ENCODE peak calls at places on chromosomes 13 and 19, in nine cellular contexts. T is germinal center; W is EL; F is neural crest cell; G is psoas muscle; Y is activated T-cell treated with anti-CD3 and anti-CD28 coated beads, Interleukin-2, amount 50 U/mL, for 72 hours; P is GOT3; B is cardiac muscle cell; R is AG04449. A is an unnamed sample.

GRCh38 chr13:44259045-44260042 is 114.3 kb upstream of the SERP2 start:
- DNase-seq in B (no peak), P (no peak), W (peak), R (no peak), T (peak), Y (peak), G (peak), F (no peak), A (peak)

GRCh38 chr13:86692291-86692690 is 893.1 kb upstream of the SLITRK6 start:
- DNase-seq in P (no peak), T (no peak), F (no peak), B (no peak), G (no peak), R (no peak), W (no peak), Y (no peak), A (no peak)

GRCh38 chr19:32407004-32407992 is 1.7 kb downstream of the DPY19L3 start:
- DNase-seq in B (no peak), G (peak), P (no peak), F (no peak), W (peak), T (no peak), Y (no peak), R (no peak), A (peak)

GRCh38 chr19:48509467-48510194 is 2.0 kb downstream of the LMTK3 start:
- DNase-seq in B (no peak), Y (no peak), F (no peak), T (no peak), P (no peak), G (no peak), R (no peak), W (no peak), A (no peak)

GRCh38 chr13:30698023-30698422 is 37.3 kb upstream of the ALOX5AP start:
- DNase-seq in W (peak), P (no peak), T (no peak), Y (no peak), B (no peak), F (no peak), R (no peak), G (no peak), A (no peak)

GRCh38 chr19:15120135-15121026 is 13.2 kb downstream of the SYDE1 start:
- DNase-seq in R (no peak), B (no peak), W (no peak), F (no peak), G (no peak), Y (no peak), T (no peak), P (no peak), A (no peak)

GRCh38 chr13:94020426-94020825 is 459.1 kb downstream of the DCT start:
- DNase-seq in T (no peak), W (no peak), F (no peak), Y (no peak), P (no peak), B (no peak), R (no peak), G (no peak), A (no peak)

GRCh38 chr13:107299717-107300116 is 731.8 kb upstream of the ARGLU1 start:
- DNase-seq in B (no peak), P (no peak), G (no peak), F (no peak), R (no peak), T (no peak), W (no peak), Y (no peak), A (no peak)

GRCh38 chr13:98591721-98592352 is 14.9 kb upstream of the STK24 start:
- DNase-seq in W (no peak), T (no peak), P (no peak), B (no peak), R (no peak), F (no peak), Y (no peak), G (no peak), A (no peak)

GRCh38 chr13:19618925-19619324 is 14.5 kb upstream of the MPHOSPH8 start:
- DNase-seq in W (peak), P (no peak), R (no peak), B (no peak), F (peak), T (peak), G (no peak), Y (peak), A (no peak)

GRCh38 chr13:114082849-114083645 is 49.4 kb downstream of the RASA3 start:
- DNase-seq in P (no peak), G (no peak), R (no peak), B (no peak), F (no peak), T (no peak), Y (no peak), W (no peak), A (no peak)

GRCh38 chr13:25469179-25469545 is 97.4 kb downstream of the ATP8A2 start:
- DNase-seq in W (no peak), B (no peak), Y (no peak), P (no peak), T (no peak), R (no peak), F (no peak), G (no peak), A (no peak)

GRCh38 chr13:112741185-112741755 is 51.4 kb downstream of the ATP11A start:
- DNase-seq in W (no peak), T (no peak), B (no peak), F (no peak), P (no peak), R (no peak), Y (no peak), G (no peak), A (no peak)

GRCh38 chr19:34428549-34429285 is 536 bp downstream of the UBA2 start:
- DNase-seq in R (no peak), Y (peak), P (no peak), W (peak), T (peak), G (peak), F (no peak), B (peak), A (no peak)

GRCh38 chr13:20815469-20815868 is 41.7 kb upstream of the EEF1AKMT1 start:
- DNase-seq in R (no peak), G (no peak), W (peak), P (no peak), F (no peak), Y (no peak), T (no peak), B (no peak), A (no peak)

GRCh38 chr13:94112227-94112626 is 367.3 kb downstream of the DCT start:
- DNase-seq in W (peak), B (no peak), T (no peak), G (no peak), F (no peak), P (no peak), Y (no peak), R (peak), A (no peak)

GRCh38 chr13:32911506-32911905 is 104.7 kb upstream of the KL start:
- DNase-seq in F (no peak), T (peak), Y (peak), R (peak), P (no peak), B (peak), W (peak), G (no peak), A (no peak)

GRCh38 chr13:68369739-68370138 is 1139.6 kb upstream of the PCDH9 start:
- DNase-seq in R (no peak), G (no peak), T (no peak), W (no peak), Y (no peak), B (no peak), P (no peak), F (no peak), A (no peak)

GRCh38 chr13:40585911-40586471 is 80.5 kb downstream of the FOXO1 start:
- DNase-seq in B (no peak), W (peak), F (no peak), T (no peak), R (no peak), P (no peak), G (no peak), Y (no peak), A (no peak)

GRCh38 chr19:40640744-40641143 is 39.6 kb downstream of the LTBP4 start:
- DNase-seq in B (no peak), W (no peak), F (no peak), R (no peak), G (no peak), P (no peak), Y (no peak), T (peak), A (no peak)

GRCh38 chr13:67285611-67286010 is 55.5 kb upstream of the PCDH9 start:
- DNase-seq in G (no peak), R (no peak), T (no peak), B (peak), F (no peak), W (no peak), Y (no peak), P (no peak), A (no peak)

GRCh38 chr19:58317481-58318072 is 9.2 kb upstream of the ZSCAN22 start:
- DNase-seq in R (no peak), G (no peak), F (no peak), W (peak), T (no peak), B (peak), Y (no peak), P (no peak), A (no peak)

GRCh38 chr19:32266453-32266852 is 79.0 kb upstream of the ZNF507 start:
- DNase-seq in R (no peak), P (no peak), F (no peak), T (no peak), B (no peak), Y (no peak), G (no peak), W (no peak), A (no peak)